ENCODE peak calls at places on chromosomes 12 and 14, in four cellular contexts. W is K562, J is sigmoid colon, Y is HepG2. V is an unnamed sample.

GRCh38 chr14:85811340-85811739 is 281.4 kb downstream of the FLRT2 start:
- DNase-seq in W (no peak), J (no peak), Y (no peak), V (no peak)

GRCh38 chr12:75606146-75606545 is 94.7 kb upstream of the KRR1 start:
- DNase-seq in W (no peak), J (no peak), Y (no peak), V (no peak)

GRCh38 chr14:103558071-103558882 is 4.2 kb downstream of the BAG5 start:
- DNase-seq in W (no peak), J (no peak), Y (no peak), V (no peak)

GRCh38 chr14:30757082-30757481 is 117.3 kb upstream of the COCH start:
- DNase-seq in W (no peak), J (no peak), Y (no peak), V (no peak)

GRCh38 chr12:96585977-96586376 is 96.6 kb downstream of the CFAP54 start:
- DNase-seq in W (no peak), J (no peak), Y (no peak), V (no peak)

GRCh38 chr12:77816196-77816595 is 14.5 kb upstream of the NAV3 start:
- DNase-seq in W (no peak), J (no peak), Y (no peak), V (no peak)

GRCh38 chr12:50505386-50505827 is 622 bp downstream of the DIP2B start:
- DNase-seq in W (peak; percentile 54), J (peak; percentile 71), Y (no peak), V (peak; percentile 33)

GRCh38 chr12:95277139-95277538 is 59.5 kb downstream of the VEZT start:
- DNase-seq in W (no peak), J (no peak), Y (no peak), V (no peak)

GRCh38 chr12:131195796-131196195 is 242.1 kb downstream of the ADGRD1 start:
- DNase-seq in W (no peak), J (no peak), Y (no peak), V (no peak)

GRCh38 chr14:99565383-99565782 is 38.6 kb downstream of the CCDC85C start:
- DNase-seq in W (no peak), J (no peak), Y (no peak), V (no peak)

GRCh38 chr14:99564256-99564902 is 39.6 kb downstream of the CCDC85C start:
- DNase-seq in W (no peak), J (peak; percentile 95), Y (peak; percentile 51), V (no peak)

GRCh38 chr14:99564903-99565259 is 39.1 kb downstream of the CCDC85C start:
- DNase-seq in W (no peak), J (no peak), Y (no peak), V (no peak)

GRCh38 chr14:99566390-99567354 is 37.3 kb downstream of the CCDC85C start:
- DNase-seq in W (peak; percentile 31), J (no peak), Y (peak; percentile 89), V (no peak)

GRCh38 chr14:99566009-99566389 is 38.0 kb downstream of the CCDC85C start:
- DNase-seq in W (no peak), J (no peak), Y (no peak), V (no peak)
- TF ChIP-seq EP300 in W (no peak), J (no peak), Y (no peak), V (no peak)

GRCh38 chr12:14362347-14362746 is 3.1 kb upstream of the ATF7IP start:
- DNase-seq in W (no peak), J (no peak), Y (no peak), V (no peak)
- TF ChIP-seq EP300 in W (no peak), J (no peak), Y (no peak), V (no peak)

DNA sequence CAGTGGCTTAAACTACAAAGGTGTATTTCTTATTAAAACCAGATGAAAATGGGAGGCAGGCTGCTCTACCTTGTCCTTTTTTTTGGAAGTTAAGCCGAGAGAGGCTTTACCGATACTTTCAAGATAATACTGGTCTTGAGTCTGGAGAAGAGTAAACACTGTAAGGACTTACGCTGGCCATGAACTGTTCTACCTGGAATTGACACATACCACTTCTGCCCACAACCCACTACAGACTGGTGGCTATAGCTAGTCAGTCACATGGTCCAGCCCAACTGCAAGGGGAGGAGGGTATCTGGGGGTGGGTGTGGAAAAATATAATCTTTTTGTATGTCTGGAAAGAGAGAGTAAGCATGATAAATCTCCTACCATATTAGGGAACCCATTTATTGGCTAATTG is 4.4 kb upstream of the FUT8 start:
- DNase-seq in W (no peak), J (no peak), Y (no peak), V (no peak)
- TF ChIP-seq EP300 in W (no peak), J (no peak), Y (no peak), V (no peak)

DNA sequence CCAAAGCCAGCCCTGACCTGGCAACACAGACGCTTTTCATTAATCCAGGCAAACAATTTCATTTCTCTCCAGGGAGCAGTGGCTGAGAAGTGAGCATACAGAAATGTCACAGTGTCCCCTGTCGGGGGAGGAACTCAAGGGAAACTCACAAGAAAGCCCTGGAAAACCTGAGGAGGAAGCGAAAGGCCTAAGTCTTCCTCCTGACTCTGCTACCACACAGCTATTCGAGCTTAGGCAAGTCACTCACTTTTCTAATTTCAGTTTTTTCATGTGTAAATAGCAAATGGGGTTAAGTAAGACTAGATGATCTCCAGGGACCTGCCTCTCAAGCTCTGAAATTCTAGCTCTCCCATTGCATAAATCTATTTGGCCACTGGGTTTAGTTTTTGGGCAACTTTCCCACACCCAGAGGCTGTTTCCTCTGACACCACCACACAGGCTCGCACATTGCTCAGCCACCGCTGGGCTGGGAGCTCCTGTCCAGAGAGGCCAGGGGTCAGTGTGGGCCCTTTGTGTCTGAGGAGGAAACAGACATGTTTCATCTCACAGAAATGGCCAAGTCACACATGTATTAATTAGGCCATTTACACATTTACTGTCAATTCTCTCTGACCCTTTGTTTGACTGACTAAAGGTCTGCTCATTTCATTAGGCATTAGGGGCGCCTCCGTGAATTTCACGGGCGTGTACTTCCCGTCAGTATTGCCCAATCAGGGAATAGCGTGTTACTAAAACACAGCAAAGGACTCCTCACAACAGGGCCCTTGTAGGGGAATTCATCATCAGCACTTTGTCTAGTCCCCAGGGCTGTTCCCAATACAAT is 9.8 kb upstream of the PNMA1 start:
- DNase-seq in W (no peak), J (peak; percentile 96), Y (no peak), V (no peak)
- TF ChIP-seq EP300 in W (no peak), J (no peak), Y (no peak), V (peak; percentile 11)

GRCh38 chr12:6280053-6280469 is 30.4 kb upstream of the PLEKHG6 start:
- DNase-seq in W (peak; percentile 19), J (peak; percentile 84), Y (peak; percentile 93), V (peak; percentile 68)
- TF ChIP-seq EP300 in W (no peak), J (no peak), Y (no peak), V (no peak)